ENCODE peak calls at places on chromosome 19, in nine cellular contexts. H is breast epithelium, T is omental fat pad, M is fibroblast of mammary gland, S is MCF 10A, L is left ventricle myocardium inferior, A is Peyer's patch, U is Calu3, V is H9. G is an unnamed sample.

GRCh38 chr19:38792250-38793111 is 3.5 kb downstream of the LGALS7B start:
- DNase-seq in L (peak; percentile 60), A (peak; percentile 44), T (no peak), S (no peak), U (peak; percentile 36), M (peak; percentile 18), H (no peak), V (peak; percentile 77), G (peak; percentile 48)

GRCh38 chr19:53333071-53333465 is 481 bp upstream of the ZNF845 start:
- DNase-seq in S (no peak), V (peak; percentile 84), L (peak; percentile 38), M (no peak), H (peak; percentile 34), A (peak; percentile 30), U (no peak), T (no peak), G (no peak)

GRCh38 chr19:6678690-6679109 is 8.7 kb upstream of the TNFSF14 start:
- DNase-seq in M (peak; percentile 33), U (no peak), L (no peak), H (no peak), A (no peak), T (no peak), S (no peak), V (no peak), G (no peak)

GRCh38 chr19:42295831-42296525 is 6.0 kb upstream of the PRR19 start:
- DNase-seq in M (peak; percentile 52), A (peak; percentile 94), L (peak; percentile 84), T (peak; percentile 99), S (peak; percentile 76), U (peak; percentile 97), H (peak; percentile 84), V (peak; percentile 91), G (peak; percentile 90)

GRCh38 chr19:53131732-53132131 is 978 bp downstream of the ZNF415 start:
- DNase-seq in A (no peak), T (no peak), L (no peak), M (no peak), V (no peak), H (no peak), S (no peak), U (no peak), G (no peak)

GRCh38 chr19:4329858-4330257 is 8.8 kb downstream of the STAP2 start:
- DNase-seq in A (no peak), L (no peak), M (no peak), U (no peak), V (no peak), S (no peak), H (no peak), T (no peak), G (no peak)

GRCh38 chr19:14248578-14249011 is 42.6 kb upstream of the ADGRL1 start:
- DNase-seq in U (no peak), S (no peak), L (peak; percentile 18), V (peak; percentile 95), A (peak; percentile 49), M (peak; percentile 9), T (no peak), H (peak; percentile 35), G (peak; percentile 36)

GRCh38 chr19:14006766-14007562 is 844 bp upstream of the RFX1 start:
- DNase-seq in M (no peak), A (no peak), L (peak; percentile 87), T (peak; percentile 70), V (peak; percentile 54), H (no peak), U (peak; percentile 77), S (no peak), G (no peak)

GRCh38 chr19:29485293-29485692 is 40.5 kb upstream of the VSTM2B start:
- DNase-seq in T (no peak), V (peak; percentile 23), S (no peak), M (no peak), A (no peak), U (no peak), H (no peak), L (no peak), G (no peak)

GRCh38 chr19:18299654-18300053 is 18.2 kb upstream of the JUND start:
- DNase-seq in A (no peak), M (no peak), U (no peak), L (no peak), S (no peak), T (no peak), V (no peak), H (no peak), G (no peak)

GRCh38 chr19:21586341-21587116 is 81.1 kb downstream of the ZNF429 start:
- DNase-seq in V (peak; percentile 34), U (no peak), H (no peak), T (no peak), M (no peak), A (no peak), L (peak; percentile 36), S (no peak), G (no peak)

GRCh38 chr19:8147579-8147978 is 1.8 kb downstream of the FBN3 start:
- DNase-seq in L (no peak), H (no peak), M (no peak), T (no peak), A (no peak), V (no peak), U (no peak), S (no peak), G (no peak)

GRCh38 chr19:40241809-40242384 is 15.4 kb upstream of the CCNP start:
- DNase-seq in M (peak; percentile 49), T (no peak), S (no peak), U (no peak), A (no peak), V (no peak), L (peak; percentile 74), H (peak; percentile 40), G (no peak)

GRCh38 chr19:39411006-39411831 is 1.2 kb upstream of the PLEKHG2 start:
- DNase-seq in A (peak; percentile 50), T (no peak), H (peak; percentile 69), S (peak; percentile 67), V (no peak), L (no peak), U (peak; percentile 56), M (peak; percentile 80), G (peak; percentile 39)

GRCh38 chr19:4077011-4077382 is 10.3 kb upstream of the ZBTB7A start:
- DNase-seq in V (no peak), M (no peak), T (no peak), A (no peak), U (no peak), S (no peak), L (no peak), H (no peak), G (no peak)

GRCh38 chr19:1252221-1252817 is 3.9 kb downstream of the MIDN start:
- DNase-seq in H (peak; percentile 96), U (peak; percentile 78), M (peak; percentile 98), A (peak; percentile 83), T (no peak), L (peak; percentile 90), V (no peak), S (peak; percentile 99), G (no peak)

DNA sequence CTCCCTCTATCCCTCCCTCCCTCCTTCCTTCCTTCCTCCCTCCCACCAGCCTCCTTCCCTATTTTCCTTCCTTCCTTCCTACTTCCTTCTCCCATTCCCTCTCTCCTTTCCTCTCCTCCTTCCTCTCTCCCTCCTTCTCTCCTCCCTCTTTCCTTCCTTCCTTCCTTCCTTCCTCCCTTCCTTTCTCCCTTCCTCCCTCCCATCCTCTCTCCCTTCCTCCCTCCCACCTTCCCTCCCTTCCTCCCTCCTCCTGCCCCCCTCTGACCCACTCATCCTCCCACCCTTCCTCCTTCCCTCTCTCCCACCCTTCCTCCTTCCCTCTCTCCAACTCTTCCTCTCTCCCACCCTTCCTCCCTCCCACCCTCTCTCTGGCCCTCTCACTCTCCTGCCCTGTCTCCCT is 132.1 kb downstream of the ZNF536 start:
- DNase-seq in L (no peak), H (no peak), S (no peak), M (no peak), T (no peak), U (no peak), A (no peak), V (no peak), G (no peak)
- TF ChIP-seq CTCF in L (no peak), H (no peak), S (no peak), M (no peak), T (no peak), U (no peak), A (no peak), V (no peak), G (no peak)

GRCh38 chr19:20244356-20244755 is 77.3 kb downstream of the ZNF486 start:
- DNase-seq in V (no peak), U (no peak), H (no peak), A (no peak), L (no peak), T (no peak), M (peak; percentile 0), S (no peak), G (no peak)

GRCh38 chr19:20245309-20245708 is 78.3 kb downstream of the ZNF486 start:
- DNase-seq in V (no peak), A (no peak), H (no peak), L (no peak), U (no peak), T (no peak), S (no peak), M (no peak), G (no peak)

GRCh38 chr19:20250627-20251026 is 83.6 kb downstream of the ZNF486 start:
- DNase-seq in A (no peak), M (no peak), T (no peak), H (no peak), S (no peak), L (no peak), V (no peak), U (no peak), G (no peak)

GRCh38 chr19:20243629-20244028 is 76.6 kb downstream of the ZNF486 start:
- DNase-seq in M (no peak), T (no peak), A (no peak), V (no peak), U (no peak), H (no peak), S (no peak), L (no peak), G (no peak)

GRCh38 chr19:20247016-20247683 is 80.1 kb downstream of the ZNF486 start:
- DNase-seq in L (peak; percentile 16), M (peak; percentile 16), H (no peak), U (no peak), V (peak; percentile 59), T (no peak), S (no peak), A (no peak), G (no peak)
- TF ChIP-seq CTCF in L (peak; percentile 65), M (no peak), H (no peak), U (no peak), V (peak; percentile 84), T (no peak), S (no peak), A (peak; percentile 36), G (no peak)

GRCh38 chr19:36573020-36573947 is at the start of gene ZNF529:
- DNase-seq in A (peak; percentile 91), S (peak; percentile 93), T (peak; percentile 80), M (peak; percentile 88), L (peak; percentile 87), V (peak; percentile 96), U (peak; percentile 96), H (peak; percentile 89), G (peak; percentile 88)
- TF ChIP-seq CTCF in A (no peak), S (no peak), T (no peak), M (no peak), L (no peak), V (no peak), U (no peak), H (no peak), G (no peak)

DNA sequence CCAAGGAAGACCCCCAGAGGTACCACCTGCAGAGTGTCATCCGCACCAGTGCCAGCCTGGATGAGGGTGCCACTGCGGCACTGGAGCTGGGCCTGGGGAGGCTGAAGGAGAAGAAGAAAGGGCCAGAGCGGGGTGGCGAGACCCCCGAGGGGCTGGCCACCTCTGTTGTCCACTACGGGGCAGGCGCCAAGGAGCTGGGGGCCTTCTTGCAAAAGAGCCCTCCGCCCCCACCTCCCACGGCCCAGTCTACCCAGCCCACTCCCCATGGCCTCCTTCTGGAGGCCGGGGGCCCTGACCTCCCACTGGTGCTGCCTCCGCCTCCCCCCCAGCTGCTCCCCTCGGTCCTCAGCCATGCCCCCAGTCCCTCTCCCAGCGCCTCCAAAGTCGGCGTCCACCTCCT is 5.4 kb downstream of the PRR12 start:
- DNase-seq in L (no peak), S (no peak), T (no peak), V (no peak), M (no peak), U (no peak), A (no peak), H (no peak), G (no peak)
- TF ChIP-seq CTCF in L (no peak), S (no peak), T (no peak), V (no peak), M (no peak), U (no peak), A (no peak), H (no peak), G (no peak)